ENCODE peak calls at places on chromosomes 13 and 19, in ten cellular contexts. W is neural crest cell, Q is foreskin fibroblast, U is heart right ventricle, E is stomach, P is body of pancreas, T is HFFc6, Z is foreskin keratinocyte, A is B cell, M is H1. X is an unnamed sample.

GRCh38 chr19:47110521-47111080 is 3.0 kb downstream of the ZC3H4 start:
- DNase-seq in W (no peak), Q (no peak), U (no peak), E (no peak), P (no peak), T (no peak), Z (no peak), A (peak; percentile 44), M (no peak), X (peak; percentile 37)

GRCh38 chr19:57245066-57245465 is 4.6 kb downstream of the ZNF805 start:
- DNase-seq in W (no peak), Q (no peak), U (no peak), E (no peak), P (no peak), T (no peak), Z (no peak), A (no peak), M (no peak), X (no peak)

GRCh38 chr19:27752530-27753184 is 1460.3 kb downstream of the UQCRFS1 start:
- DNase-seq in W (no peak), Q (no peak), U (no peak), E (peak; percentile 10), P (no peak), T (no peak), Z (no peak), A (no peak), M (no peak), X (no peak)

GRCh38 chr19:38266070-38266469 is 1.7 kb downstream of the SPINT2 start:
- DNase-seq in W (no peak), Q (no peak), U (no peak), E (no peak), P (no peak), T (no peak), Z (no peak), A (no peak), M (no peak), X (peak; percentile 76)

GRCh38 chr19:6318772-6319171 is 14.6 kb downstream of the ACER1 start:
- DNase-seq in W (no peak), Q (peak; percentile 15), U (no peak), E (no peak), P (no peak), T (peak; percentile 4), Z (peak; percentile 32), A (no peak), M (no peak), X (peak; percentile 4)

GRCh38 chr19:30535011-30535410 is 162.8 kb downstream of the ZNF536 start:
- DNase-seq in W (no peak), Q (peak; percentile 59), U (no peak), E (no peak), P (no peak), T (no peak), Z (no peak), A (no peak), M (no peak), X (no peak)

GRCh38 chr19:13181747-13182388 is 31.7 kb downstream of the IER2 start:
- DNase-seq in W (no peak), Q (peak; percentile 89), U (peak; percentile 77), E (peak; percentile 76), P (peak; percentile 67), T (peak; percentile 50), Z (no peak), A (no peak), M (no peak), X (no peak)

GRCh38 chr13:44930907-44931676 is 58.2 kb downstream of the NUFIP1 start:
- DNase-seq in W (no peak), Q (peak; percentile 58), U (no peak), E (no peak), P (peak; percentile 7), T (peak; percentile 49), Z (no peak), A (no peak), M (no peak), X (no peak)

GRCh38 chr19:55368701-55369563 is 1.3 kb downstream of the IL11 start:
- DNase-seq in W (no peak), Q (peak; percentile 89), U (no peak), E (no peak), P (no peak), T (peak; percentile 20), Z (no peak), A (no peak), M (no peak), X (peak; percentile 46)

GRCh38 chr13:32530841-32531253 is 7.7 kb downstream of the N4BP2L2 start:
- DNase-seq in W (no peak), Q (peak; percentile 54), U (no peak), E (no peak), P (peak; percentile 27), T (peak; percentile 44), Z (peak; percentile 6), A (no peak), M (no peak), X (peak; percentile 33)

GRCh38 chr19:12255372-12255771 is 39.3 kb downstream of the ZNF44 start:
- DNase-seq in W (no peak), Q (no peak), U (no peak), E (no peak), P (no peak), T (no peak), Z (no peak), A (no peak), M (no peak), X (no peak)

GRCh38 chr13:58933475-58933874 is 1230.3 kb downstream of the DIAPH3 start:
- DNase-seq in W (no peak), Q (no peak), U (no peak), E (no peak), P (no peak), T (no peak), Z (no peak), A (no peak), M (no peak), X (no peak)

GRCh38 chr19:7168941-7169340 is 99.4 kb downstream of the ZNF557 start:
- DNase-seq in W (no peak), Q (no peak), U (no peak), E (no peak), P (no peak), T (no peak), Z (no peak), A (no peak), M (no peak), X (no peak)

GRCh38 chr19:2199215-2199614 is 35.5 kb downstream of the DOT1L start:
- DNase-seq in W (peak; percentile 13), Q (peak; percentile 16), U (no peak), E (no peak), P (no peak), T (no peak), Z (no peak), A (no peak), M (no peak), X (no peak)
- TF ChIP-seq CTCF in W (peak; percentile 54), Q (no peak), U (peak; percentile 42), E (no peak), P (peak; percentile 3), T (peak; percentile 54), Z (peak; percentile 37), A (peak; percentile 36), M (peak; percentile 76), X (no peak)

DNA sequence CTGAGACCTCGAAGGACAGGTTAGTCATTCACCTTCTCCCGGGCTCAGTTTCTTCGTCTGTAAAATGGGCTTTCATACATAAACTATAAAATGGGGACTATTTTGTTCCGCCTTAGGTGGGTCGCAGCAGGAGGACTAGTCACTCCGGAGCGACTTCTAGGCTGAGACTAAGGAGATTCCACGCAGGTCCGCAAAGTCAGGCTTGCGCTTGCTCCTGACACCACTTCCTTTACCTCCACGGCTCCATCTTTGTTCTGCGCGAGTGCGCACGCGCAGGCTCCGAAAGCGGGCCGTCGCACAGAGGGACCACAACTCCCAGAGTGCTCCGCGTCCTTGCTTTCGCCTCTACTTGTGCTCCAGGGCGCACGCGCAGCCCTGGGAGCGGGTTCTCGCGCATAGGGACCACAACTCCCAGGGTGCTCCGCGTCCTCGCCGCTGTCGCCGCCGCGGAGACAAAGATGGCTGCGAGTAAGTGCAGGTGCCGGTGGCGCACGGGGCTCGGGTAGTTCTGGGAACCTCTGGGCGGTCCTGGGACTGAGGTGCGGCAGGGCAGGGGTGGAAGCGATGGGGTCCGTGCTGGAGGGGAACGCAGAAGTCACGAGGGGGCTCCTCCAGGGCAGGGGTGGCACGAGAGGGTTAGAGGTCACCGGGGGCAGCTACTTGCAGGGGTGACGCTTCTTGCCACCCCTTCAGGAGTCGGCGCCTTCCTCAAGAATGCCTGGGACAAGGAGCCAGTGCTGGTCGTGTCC is at the start of gene NDUFA3:
- DNase-seq in W (peak; percentile 92), Q (peak; percentile 100), U (peak; percentile 98), E (peak; percentile 98), P (peak; percentile 99), T (peak; percentile 98), Z (peak; percentile 94), A (peak; percentile 98), M (peak; percentile 96), X (peak; percentile 99)
- TF ChIP-seq CTCF in W (no peak), Q (no peak), U (no peak), E (no peak), P (no peak), T (no peak), Z (no peak), A (no peak), M (no peak), X (no peak)

GRCh38 chr13:51778407-51778806 is 25.6 kb downstream of the DHRS12 start:
- DNase-seq in W (no peak), Q (no peak), U (no peak), E (no peak), P (peak; percentile 70), T (no peak), Z (no peak), A (no peak), M (no peak), X (no peak)
- TF ChIP-seq CTCF in W (no peak), Q (no peak), U (no peak), E (no peak), P (no peak), T (no peak), Z (no peak), A (no peak), M (no peak), X (no peak)

GRCh38 chr13:109625156-109625555 is 161.2 kb downstream of the IRS2 start:
- DNase-seq in W (no peak), Q (no peak), U (no peak), E (no peak), P (no peak), T (no peak), Z (no peak), A (no peak), M (no peak), X (no peak)
- TF ChIP-seq CTCF in W (no peak), Q (no peak), U (no peak), E (no peak), P (no peak), T (no peak), Z (no peak), A (no peak), M (no peak), X (no peak)